ENCODE peak calls at places on chromosome 15, in six cellular contexts. E is AG04450, Y is neural progenitor cell, M is fibroblast of mammary gland, C is gastrocnemius medialis, N is astrocyte of the spinal cord. L is an unnamed sample.

GRCh38 chr15:42608767-42609488 is 33.5 kb downstream of the STARD9 start:
- DNase-seq in E (no peak), Y (no peak), M (no peak), C (no peak), N (no peak), L (no peak)

GRCh38 chr15:81511160-81511559 is 137.1 kb upstream of the TMC3 start:
- DNase-seq in E (no peak), Y (no peak), M (peak), C (no peak), N (peak), L (no peak)

GRCh38 chr15:80404719-80405553 is 754 bp downstream of the ARNT2 start:
- DNase-seq in E (no peak), Y (peak), M (peak), C (no peak), N (peak), L (no peak)

GRCh38 chr15:78407889-78408640 is 30.0 kb upstream of the IREB2 start:
- DNase-seq in E (no peak), Y (no peak), M (no peak), C (no peak), N (no peak), L (no peak)

GRCh38 chr15:38549222-38549621 is 15.4 kb downstream of the RASGRP1 start:
- DNase-seq in E (no peak), Y (no peak), M (peak), C (no peak), N (no peak), L (no peak)

GRCh38 chr15:68206711-68207151 is 1.6 kb upstream of the CALML4 start:
- DNase-seq in E (no peak), Y (no peak), M (no peak), C (no peak), N (no peak), L (no peak)

GRCh38 chr15:80403712-80404056 is 498 bp upstream of the ARNT2 start:
- DNase-seq in E (no peak), Y (peak), M (no peak), C (no peak), N (peak), L (no peak)

GRCh38 chr15:83747050-83747717 is 93.3 kb downstream of the ADAMTSL3 start:
- DNase-seq in E (no peak), Y (peak), M (peak), C (peak), N (no peak), L (no peak)

GRCh38 chr15:64251658-64252057 is 88.8 kb upstream of the PPIB start:
- DNase-seq in E (no peak), Y (no peak), M (no peak), C (no peak), N (no peak), L (no peak)

GRCh38 chr15:31485431-31485830 is 158.8 kb downstream of the KLF13 start:
- DNase-seq in E (no peak), Y (no peak), M (no peak), C (no peak), N (no peak), L (no peak)

GRCh38 chr15:31484986-31485385 is 158.4 kb downstream of the KLF13 start:
- DNase-seq in E (no peak), Y (no peak), M (no peak), C (no peak), N (no peak), L (no peak)

GRCh38 chr15:31483053-31483923 is 156.7 kb downstream of the KLF13 start:
- DNase-seq in E (no peak), Y (no peak), M (no peak), C (no peak), N (no peak), L (no peak)

GRCh38 chr15:31483924-31484368 is 157.3 kb downstream of the KLF13 start:
- DNase-seq in E (no peak), Y (no peak), M (no peak), C (no peak), N (no peak), L (no peak)

GRCh38 chr15:31484369-31484951 is 157.8 kb downstream of the KLF13 start:
- DNase-seq in E (no peak), Y (no peak), M (no peak), C (no peak), N (no peak), L (no peak)
- H3K4me3 ChIP-seq in E (no peak), Y (no peak), M (no peak), C (no peak), N (no peak), L (no peak)

GRCh38 chr15:74429784-74430141 is 4.0 kb downstream of the SEMA7A start:
- DNase-seq in E (no peak), Y (no peak), M (no peak), C (no peak), N (no peak), L (no peak)

GRCh38 chr15:74430510-74430951 is 3.2 kb downstream of the SEMA7A start:
- DNase-seq in E (no peak), Y (no peak), M (peak), C (no peak), N (no peak), L (no peak)

GRCh38 chr15:74427607-74428441 is 5.9 kb downstream of the SEMA7A start:
- DNase-seq in E (no peak), Y (no peak), M (no peak), C (no peak), N (no peak), L (no peak)

GRCh38 chr15:74428442-74428787 is 5.3 kb downstream of the SEMA7A start:
- DNase-seq in E (no peak), Y (no peak), M (no peak), C (no peak), N (no peak), L (no peak)

GRCh38 chr15:74428970-74429783 is 4.6 kb downstream of the SEMA7A start:
- DNase-seq in E (no peak), Y (no peak), M (no peak), C (no peak), N (no peak), L (no peak)
- TF ChIP-seq CTCF in E (no peak), Y (no peak), M (no peak), C (no peak), N (no peak), L (no peak)

DNA sequence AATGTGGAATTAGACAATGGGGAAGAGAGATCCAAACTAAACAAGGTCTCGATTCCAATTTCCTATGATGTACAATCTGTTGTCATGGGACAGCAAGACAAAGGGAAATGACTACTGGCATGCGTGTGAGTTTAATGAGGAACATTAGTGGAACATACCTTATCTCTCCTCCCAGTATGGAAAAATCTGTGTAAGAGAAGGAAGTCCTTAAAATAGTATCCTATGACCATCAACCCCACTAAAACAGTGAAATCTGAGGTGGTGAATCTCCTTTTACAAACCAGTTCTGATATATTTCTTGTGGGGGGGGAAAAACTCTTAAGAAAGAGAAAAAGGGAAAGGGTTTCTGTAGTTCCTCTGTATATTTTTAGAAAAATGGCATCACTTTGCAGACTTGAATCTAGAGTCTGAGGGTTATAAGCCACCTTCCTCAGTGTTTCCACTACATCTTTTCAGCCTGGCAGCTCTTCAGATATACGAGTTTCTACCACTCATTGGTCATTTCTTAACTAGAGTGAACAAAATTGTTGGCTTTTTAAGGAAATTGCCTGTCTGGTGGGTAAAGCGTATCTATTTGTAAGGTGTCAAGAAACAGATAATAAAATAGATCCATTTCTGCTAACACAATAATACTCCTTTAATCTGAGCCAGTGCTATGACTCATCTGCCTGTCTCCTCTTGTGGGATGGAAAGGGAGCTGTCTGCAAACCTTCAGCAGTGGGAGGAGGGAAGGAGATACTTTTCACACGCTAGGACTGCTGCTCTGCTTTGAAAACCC is 3.0 kb upstream of the TNFAIP8L3 start:
- DNase-seq in E (no peak), Y (no peak), M (peak), C (no peak), N (peak), L (no peak)
- H3K4me3 ChIP-seq in E (no peak), Y (no peak), M (no peak), C (no peak), N (no peak), L (no peak)

GRCh38 chr15:89003865-89004725 is 84.2 kb upstream of the ABHD2 start:
- DNase-seq in E (peak), Y (peak), M (peak), C (no peak), N (peak), L (no peak)
- TF ChIP-seq CTCF in E (peak), Y (peak), M (peak), C (no peak), N (peak), L (no peak)

GRCh38 chr15:31306426-31307269 is 20.0 kb upstream of the KLF13 start:
- DNase-seq in E (no peak), Y (peak), M (no peak), C (no peak), N (peak), L (no peak)
- H3K4me3 ChIP-seq in E (no peak), Y (peak), M (no peak), C (no peak), N (no peak), L (no peak)

GRCh38 chr15:71098920-71099319 is 16.4 kb upstream of the THSD4 start:
- DNase-seq in E (no peak), Y (no peak), M (no peak), C (no peak), N (no peak), L (no peak)
- TF ChIP-seq CTCF in E (no peak), Y (no peak), M (no peak), C (no peak), N (no peak), L (no peak)

GRCh38 chr15:40357246-40357645 is 773 bp upstream of the DISP2 start:
- DNase-seq in E (no peak), Y (no peak), M (no peak), C (no peak), N (no peak), L (no peak)
- H3K4me3 ChIP-seq in E (no peak), Y (peak), M (no peak), C (no peak), N (no peak), L (no peak)